ENCODE peak calls at places on chromosome 14, in seven cellular contexts. G is HT-29, N is AG04449, L is amniotic epithelial cell, Y is caudate nucleus, J is GM04504, O is adipocyte. X is an unnamed sample.

GRCh38 chr14:70886421-70887206 is 20.6 kb upstream of the PCNX1 start:
- DNase-seq in G (no peak), N (no peak), L (no peak), Y (no peak), J (no peak), O (no peak), X (no peak)

GRCh38 chr14:91963465-91963864 is 16.0 kb upstream of the FBLN5 start:
- DNase-seq in G (no peak), N (no peak), L (peak), Y (no peak), J (no peak), O (no peak), X (no peak)

GRCh38 chr14:56195219-56195618 is 77.0 kb downstream of the PELI2 start:
- DNase-seq in G (no peak), N (no peak), L (no peak), Y (no peak), J (no peak), O (no peak), X (no peak)

GRCh38 chr14:63578300-63578699 is 35.1 kb upstream of the PPP2R5E start:
- DNase-seq in G (no peak), N (no peak), L (peak), Y (no peak), J (peak), O (peak), X (no peak)

GRCh38 chr14:35338731-35339405 is 46.7 kb downstream of the PSMA6 start:
- DNase-seq in G (no peak), N (no peak), L (no peak), Y (no peak), J (no peak), O (no peak), X (peak)

GRCh38 chr14:93023039-93023438 is 92.7 kb downstream of the ITPK1 start:
- DNase-seq in G (no peak), N (no peak), L (peak), Y (no peak), J (no peak), O (no peak), X (no peak)

GRCh38 chr14:25658988-25659387 is 609.0 kb upstream of the STXBP6 start:
- DNase-seq in G (no peak), N (no peak), L (no peak), Y (no peak), J (no peak), O (no peak), X (no peak)

GRCh38 chr14:30034049-30034635 is 106.5 kb upstream of the PRKD1 start:
- DNase-seq in G (no peak), N (no peak), L (peak), Y (no peak), J (peak), O (no peak), X (no peak)

GRCh38 chr14:25953532-25954144 is 644.2 kb downstream of the NOVA1 start:
- DNase-seq in G (no peak), N (no peak), L (no peak), Y (no peak), J (no peak), O (peak), X (no peak)

GRCh38 chr14:93155667-93156066 is 29.0 kb downstream of the MOAP1 start:
- DNase-seq in G (no peak), N (no peak), L (peak), Y (no peak), J (no peak), O (no peak), X (no peak)

GRCh38 chr14:64623576-64624165 is 73.9 kb downstream of the PPP1R36 start:
- DNase-seq in G (no peak), N (no peak), L (no peak), Y (no peak), J (no peak), O (no peak), X (no peak)

GRCh38 chr14:61517861-61518802 is 177.2 kb upstream of the HIF1A start:
- DNase-seq in G (peak), N (no peak), L (no peak), Y (no peak), J (no peak), O (no peak), X (no peak)

GRCh38 chr14:70654609-70655008 is 12.9 kb downstream of the TTC9 start:
- DNase-seq in G (no peak), N (no peak), L (no peak), Y (no peak), J (no peak), O (no peak), X (no peak)

GRCh38 chr14:22646570-22647254 is 2.6 kb upstream of the OR6J1 start:
- DNase-seq in G (no peak), N (no peak), L (peak), Y (no peak), J (peak), O (peak), X (no peak)

GRCh38 chr14:54570047-54570446 is 3.1 kb downstream of the SAMD4A start:
- DNase-seq in G (peak), N (no peak), L (no peak), Y (no peak), J (no peak), O (no peak), X (no peak)

GRCh38 chr14:86990396-86990795 is 1002.6 kb downstream of the GALC start:
- DNase-seq in G (no peak), N (no peak), L (no peak), Y (no peak), J (no peak), O (peak), X (no peak)

GRCh38 chr14:91303091-91303923 is 58.8 kb upstream of the GPR68 start:
- DNase-seq in G (peak), N (no peak), L (peak), Y (no peak), J (no peak), O (no peak), X (no peak)

GRCh38 chr14:28059254-28059653 is 707.3 kb upstream of the FOXG1 start:
- DNase-seq in G (no peak), N (no peak), L (no peak), Y (no peak), J (no peak), O (no peak), X (no peak)

GRCh38 chr14:72443991-72444431 is 449.9 kb downstream of the DPF3 start:
- DNase-seq in G (no peak), N (no peak), L (peak), Y (no peak), J (no peak), O (no peak), X (no peak)

GRCh38 chr14:34718750-34719304 is 4.4 kb upstream of the CFL2 start:
- DNase-seq in G (no peak), N (no peak), L (no peak), Y (no peak), J (no peak), O (no peak), X (no peak)

GRCh38 chr14:94005324-94005723 is 8.2 kb downstream of the CCDC197 start:
- DNase-seq in G (no peak), N (no peak), L (no peak), Y (no peak), J (no peak), O (no peak), X (no peak)

GRCh38 chr14:93346926-93347721 is at the start of gene COX8C:
- DNase-seq in G (no peak), N (no peak), L (no peak), Y (no peak), J (no peak), O (no peak), X (no peak)